ENCODE peak calls at places on chromosomes 13 and 19, in five cellular contexts. N is heart right ventricle, L is colonic mucosa, R is ovary, S is psoas muscle. C is an unnamed sample.

GRCh38 chr13:23469901-23470525 is 36.5 kb upstream of the SACS start:
- DNase-seq in N (no peak), L (no peak), R (no peak), S (no peak), C (no peak)

GRCh38 chr19:38122402-38123093 is 101.5 kb downstream of the DPF1 start:
- DNase-seq in N (no peak), L (no peak), R (no peak), S (no peak), C (no peak)

GRCh38 chr19:41273076-41273475 is 8.9 kb downstream of the HNRNPUL1 start:
- DNase-seq in N (no peak), L (no peak), R (no peak), S (no peak), C (no peak)

GRCh38 chr13:95660981-95661581 is 15.9 kb upstream of the DNAJC3 start:
- DNase-seq in N (no peak), L (no peak), R (no peak), S (no peak), C (no peak)

GRCh38 chr13:102147353-102147752 is 254.5 kb downstream of the FGF14 start:
- DNase-seq in N (no peak), L (no peak), R (no peak), S (no peak), C (no peak)

GRCh38 chr13:33323766-33324525 is 38.4 kb upstream of the STARD13 start:
- DNase-seq in N (no peak), L (no peak), R (no peak), S (no peak), C (no peak)

GRCh38 chr13:64782459-64782858 is 2447.7 kb downstream of the PCDH9 start:
- DNase-seq in N (no peak), L (no peak), R (no peak), S (no peak), C (no peak)

GRCh38 chr19:13022859-13023636 is 27.8 kb downstream of the NFIX start:
- DNase-seq in N (peak; percentile 82), L (peak; percentile 84), R (peak; percentile 93), S (peak; percentile 93), C (peak; percentile 66)

GRCh38 chr19:35882074-35882832 is 13.9 kb downstream of the APLP1 start:
- DNase-seq in N (no peak), L (peak; percentile 62), R (no peak), S (no peak), C (no peak)

GRCh38 chr19:57803594-57804325 is 11.0 kb downstream of the ZNF552 start:
- DNase-seq in N (no peak), L (peak; percentile 62), R (peak; percentile 25), S (no peak), C (no peak)

GRCh38 chr13:32134991-32135390 is 103.4 kb downstream of the FRY start:
- DNase-seq in N (no peak), L (no peak), R (no peak), S (no peak), C (no peak)

GRCh38 chr13:25300861-25301346 is 521 bp upstream of the NUP58 start:
- DNase-seq in N (peak; percentile 46), L (peak; percentile 31), R (peak; percentile 28), S (peak; percentile 58), C (peak; percentile 20)

GRCh38 chr19:4606921-4607678 is 32.2 kb upstream of the TNFAIP8L1 start:
- DNase-seq in N (peak; percentile 76), L (no peak), R (no peak), S (peak; percentile 69), C (peak; percentile 66)

GRCh38 chr19:1725100-1726064 is 27.9 kb upstream of the ONECUT3 start:
- DNase-seq in N (peak; percentile 60), L (peak; percentile 40), R (peak; percentile 17), S (no peak), C (peak; percentile 84)

DNA sequence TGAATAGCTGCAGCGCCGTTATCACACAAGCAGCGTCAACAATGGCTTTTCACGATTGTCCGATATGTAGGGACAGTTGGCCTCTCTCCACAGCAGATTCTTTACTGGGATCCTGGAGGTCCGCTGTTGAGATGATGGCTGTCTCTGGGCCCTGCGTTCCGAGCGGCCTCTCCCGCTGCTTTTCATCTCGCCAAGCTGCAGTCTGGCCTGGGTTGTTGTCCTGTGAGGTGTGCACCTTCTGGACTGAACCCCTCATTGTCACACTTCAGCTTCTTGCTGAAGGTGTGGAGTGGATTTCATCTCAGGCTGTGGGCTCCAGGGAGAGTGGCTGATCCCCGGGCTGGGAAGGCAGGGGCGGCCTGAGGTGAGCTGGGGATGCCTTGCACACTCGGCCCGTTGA is 9.6 kb downstream of the UPF1 start:
- DNase-seq in N (no peak), L (no peak), R (no peak), S (no peak), C (no peak)
- H3K4me1 ChIP-seq in N (peaks cover 91% of the 10 kb centered on the region), L (peaks cover 13% of the 10 kb centered on the region), R (peaks cover 35% of the 10 kb centered on the region), S (peaks cover 60% of the 10 kb centered on the region), C (peaks cover 27% of the 10 kb centered on the region)

GRCh38 chr19:11378319-11379189 is 4.1 kb downstream of the SWSAP1 start:
- DNase-seq in N (peak; percentile 56), L (peak; percentile 55), R (no peak), S (no peak), C (no peak)
- TF ChIP-seq CTCF in N (peak; percentile 5), L (peak; percentile 48), R (no peak), S (peak; percentile 38), C (peak; percentile 38)

DNA sequence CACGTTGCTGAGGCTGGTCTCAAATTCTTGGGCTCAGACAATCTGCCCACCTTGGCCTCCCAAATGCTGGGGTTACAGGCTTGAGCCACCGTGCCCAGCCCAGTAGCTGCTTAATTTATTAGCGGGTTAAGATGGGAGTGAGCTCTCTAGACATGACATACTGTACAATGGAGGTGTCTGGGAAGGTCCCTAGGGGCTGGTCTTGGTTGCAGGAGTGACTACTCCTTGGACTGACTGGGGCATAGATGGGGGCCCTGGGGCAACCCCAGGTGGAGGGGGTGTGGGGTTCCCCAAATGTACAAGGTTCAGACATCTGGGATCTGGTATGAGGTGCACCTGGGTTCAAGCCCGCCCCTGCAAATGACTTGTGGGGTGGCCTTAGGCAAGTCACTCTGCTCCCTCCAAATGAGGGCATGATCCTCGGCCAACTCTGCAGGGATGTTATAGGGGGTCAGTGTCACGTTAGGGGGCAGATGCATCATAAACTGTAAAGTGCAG is 12.8 kb downstream of the CIB3 start:
- DNase-seq in N (no peak), L (no peak), R (no peak), S (no peak), C (peak; percentile 18)
- H3K4me1 ChIP-seq in N (no peaks in the 10 kb centered on the region), L (no peaks in the 10 kb centered on the region), R (no peaks in the 10 kb centered on the region), S (no peaks in the 10 kb centered on the region), C (no peaks in the 10 kb centered on the region)

DNA sequence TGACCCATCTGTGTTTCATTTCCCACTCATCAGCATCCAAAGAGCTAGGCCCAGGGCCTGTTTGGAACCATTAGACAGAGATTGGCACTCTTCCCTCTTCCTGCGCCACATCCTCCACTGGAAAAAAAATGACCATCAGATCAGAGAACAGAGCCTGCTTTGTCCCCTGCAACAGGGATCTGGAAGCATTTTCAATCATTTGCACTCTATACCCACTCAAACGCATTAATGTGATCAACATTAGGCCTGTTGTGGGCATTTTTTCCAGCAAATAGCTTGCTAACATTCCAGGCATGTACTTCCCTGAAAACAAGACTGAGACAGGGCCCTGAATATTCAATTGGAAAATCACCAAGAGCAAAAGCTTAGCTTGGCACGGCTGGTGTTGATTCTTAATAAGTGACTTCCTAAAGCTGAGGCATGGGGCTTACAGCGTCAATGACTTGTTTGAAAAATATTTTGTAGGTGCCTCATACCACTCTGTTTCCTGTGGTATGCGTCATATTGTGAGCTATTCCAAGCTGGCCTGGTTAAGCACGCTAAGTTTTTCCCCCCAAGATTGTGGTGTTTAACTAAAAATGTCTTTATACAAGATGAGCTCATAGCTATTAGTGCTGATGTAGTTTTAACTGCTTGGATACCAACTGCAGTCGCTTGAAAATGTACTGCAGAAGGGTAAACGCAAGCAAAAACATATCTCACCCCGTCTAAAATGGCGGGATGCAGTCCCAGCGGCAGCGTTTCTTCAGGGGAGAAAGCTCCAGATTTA is 404.4 kb downstream of the SPRY2 start:
- DNase-seq in N (no peak), L (no peak), R (no peak), S (no peak), C (peak; percentile 47)
- TF ChIP-seq CTCF in N (no peak), L (no peak), R (no peak), S (no peak), C (no peak)

GRCh38 chr19:19460258-19460731 is 54.8 kb downstream of the GATAD2A start:
- DNase-seq in N (no peak), L (no peak), R (no peak), S (no peak), C (no peak)
- H3K4me1 ChIP-seq in N (peaks cover 74% of the 10 kb centered on the region), L (peaks cover 50% of the 10 kb centered on the region), R (peaks cover 39% of the 10 kb centered on the region), S (peaks cover 78% of the 10 kb centered on the region), C (peaks cover 35% of the 10 kb centered on the region)

GRCh38 chr19:10332158-10332964 is 968 bp downstream of the RAVER1 start:
- DNase-seq in N (no peak), L (peak; percentile 70), R (no peak), S (no peak), C (no peak)

GRCh38 chr19:10333758-10334339 is 520 bp upstream of the RAVER1 start:
- DNase-seq in N (no peak), L (no peak), R (no peak), S (no peak), C (peak; percentile 26)

GRCh38 chr19:10334340-10335148 is 1.2 kb upstream of the RAVER1 start:
- DNase-seq in N (peak; percentile 96), L (peak; percentile 99), R (peak; percentile 94), S (peak; percentile 98), C (peak; percentile 96)

GRCh38 chr19:10332965-10333757 is at the start of gene RAVER1:
- DNase-seq in N (peak; percentile 98), L (peak; percentile 98), R (peak; percentile 98), S (peak; percentile 99), C (peak; percentile 98)

GRCh38 chr19:10335149-10336053 is 2.1 kb upstream of the RAVER1 start:
- DNase-seq in N (peak; percentile 58), L (no peak), R (peak; percentile 21), S (no peak), C (no peak)
- TF ChIP-seq CTCF in N (no peak), L (no peak), R (no peak), S (no peak), C (no peak)

GRCh38 chr19:7681336-7682174 is 922 bp downstream of the TRAPPC5 start:
- DNase-seq in N (peak; percentile 67), L (peak; percentile 88), R (peak; percentile 50), S (peak; percentile 89), C (peak; percentile 81)
- H3K4me1 ChIP-seq in N (no peaks in the 10 kb centered on the region), L (no peaks in the 10 kb centered on the region), R (peaks cover 10% of the 10 kb centered on the region), S (no peaks in the 10 kb centered on the region), C (no peaks in the 10 kb centered on the region)

DNA sequence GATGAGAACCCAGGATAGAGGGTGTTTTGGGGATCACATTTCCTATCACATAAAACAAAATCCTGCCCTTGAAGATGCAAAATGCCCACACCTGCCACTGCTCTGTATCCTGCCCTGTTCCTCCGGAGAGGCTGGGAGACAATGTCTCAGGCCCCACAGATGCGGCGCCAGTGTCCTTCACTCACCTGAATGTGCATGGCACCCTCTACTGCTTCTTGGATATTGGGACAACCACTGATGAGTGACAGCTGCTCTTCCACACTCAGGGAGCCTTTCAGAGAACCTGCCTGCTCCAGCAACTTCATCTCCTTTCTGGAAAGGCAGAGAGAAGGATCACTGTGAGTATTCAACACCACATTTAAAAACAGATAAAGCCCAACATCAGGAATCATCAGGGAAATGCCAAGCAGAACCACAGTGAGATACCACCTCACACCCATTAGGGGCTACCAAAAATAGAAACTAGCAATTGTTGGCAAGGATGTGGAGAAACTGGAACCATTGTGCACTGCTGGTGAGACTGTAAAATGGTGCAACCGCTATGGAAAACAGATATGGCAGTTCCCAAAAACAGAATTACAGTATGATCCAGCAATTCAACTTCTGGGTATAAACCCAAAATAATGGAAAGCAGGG is 36.4 kb downstream of the CRYL1 start:
- DNase-seq in N (no peak), L (no peak), R (no peak), S (no peak), C (no peak)
- TF ChIP-seq CTCF in N (no peak), L (no peak), R (no peak), S (peak; percentile 41), C (no peak)